ENCODE peak calls at places on chromosomes 6 and 20, in eight cellular contexts. H is HT1080; R is CD8-positive, alpha-beta T cell; U is naive thymus-derived CD8-positive, alpha-beta T cell; M is NCI-H1417 treated with DMSO at 0.1 percent for 48 hours; L is progenitor cell of endocrine pancreas; T is KG1; B is ovary. P is an unnamed sample.
A peak's percentile ranks its signal among the peaks of the same experiment; 100 is the strongest.

GRCh38 chr6:75223461-75223860 is 17.6 kb upstream of the COL12A1 start:
- DNase-seq in B (no peak), L (no peak), H (no peak), R (no peak), U (no peak), M (no peak), T (no peak), P (no peak)

GRCh38 chr6:15922510-15923307 is 206.2 kb upstream of the MYLIP start:
- DNase-seq in T (no peak), H (peak; percentile 45), L (no peak), R (no peak), U (no peak), B (no peak), M (no peak), P (no peak)

GRCh38 chr6:105889902-105890301 is 196.2 kb upstream of the PRDM1 start:
- DNase-seq in L (no peak), T (no peak), H (no peak), M (no peak), B (no peak), R (no peak), U (no peak), P (no peak)

GRCh38 chr6:44309092-44309491 is 4.1 kb downstream of the AARS2 start:
- DNase-seq in M (no peak), H (peak; percentile 36), L (no peak), B (no peak), T (no peak), R (no peak), U (no peak), P (no peak)

GRCh38 chr6:159256128-159256527 is 86.9 kb downstream of the FNDC1 start:
- DNase-seq in R (no peak), H (no peak), L (no peak), M (no peak), B (no peak), T (no peak), U (no peak), P (no peak)

GRCh38 chr6:30325873-30326445 is 768 bp upstream of the TRIM39 start:
- DNase-seq in M (peak; percentile 36), L (peak; percentile 31), T (peak; percentile 84), H (peak; percentile 77), U (no peak), B (peak; percentile 43), R (peak; percentile 62), P (peak; percentile 51)

GRCh38 chr6:118551673-118552063 is 3.6 kb downstream of the PLN start:
- DNase-seq in M (no peak), T (no peak), H (no peak), U (no peak), R (no peak), B (no peak), L (no peak), P (no peak)

GRCh38 chr6:134195164-134195906 is 122.6 kb downstream of the SGK1 start:
- DNase-seq in M (no peak), U (no peak), H (no peak), T (no peak), R (no peak), B (no peak), L (no peak), P (no peak)

GRCh38 chr20:8858181-8858794 is 210.6 kb upstream of the PLCB4 start:
- DNase-seq in M (no peak), R (no peak), U (no peak), H (no peak), L (no peak), B (no peak), T (no peak), P (no peak)

GRCh38 chr20:46174469-46175126 is 56.5 kb downstream of the CD40 start:
- DNase-seq in T (peak; percentile 41), L (peak; percentile 71), M (no peak), U (peak; percentile 45), R (peak; percentile 57), B (peak; percentile 61), H (peak; percentile 19), P (peak; percentile 69)

GRCh38 chr20:59948828-59949720 is 8.9 kb downstream of the FAM217B start:
- DNase-seq in H (peak; percentile 43), R (no peak), M (peak; percentile 41), L (no peak), T (peak; percentile 48), B (no peak), U (no peak), P (no peak)

GRCh38 chr20:45459606-45460005 is 9.9 kb upstream of the WFDC2 start:
- DNase-seq in T (no peak), U (no peak), R (no peak), M (no peak), H (no peak), L (no peak), B (no peak), P (no peak)

GRCh38 chr20:62441986-62442539 is 14.7 kb upstream of the RBBP8NL start:
- DNase-seq in H (no peak), M (no peak), B (no peak), U (no peak), T (no peak), L (no peak), R (no peak), P (no peak)

GRCh38 chr6:4297348-4297747 is 162.0 kb upstream of the ECI2 start:
- DNase-seq in M (no peak), U (no peak), R (no peak), L (no peak), B (no peak), H (no peak), T (no peak), P (no peak)

GRCh38 chr20:57882451-57883161 is 172.8 kb upstream of the PMEPA1 start:
- DNase-seq in L (no peak), T (no peak), M (no peak), R (no peak), U (no peak), B (no peak), H (peak; percentile 75), P (no peak)

P was measured in CD4-positive, alpha-beta T cell.